ENCODE peak calls at places on chromosomes 5 and 9, in seven cellular contexts. D, Y, M, A, F, N and W are unnamed samples.

GRCh38 chr5:29380029-29380428 is 1813.5 kb upstream of the CDH6 start:
- DNase-seq in D (no peak), A (no peak), N (no peak), F (no peak), M (no peak), Y (no peak), W (no peak)

GRCh38 chr9:137892424-137893191 is 15.0 kb downstream of the CACNA1B start:
- DNase-seq in Y (no peak), D (no peak), N (no peak), M (no peak), A (no peak), F (no peak), W (no peak)

GRCh38 chr9:113544001-113544340 is 80.4 kb downstream of the RGS3 start:
- DNase-seq in F (no peak), M (no peak), N (no peak), D (no peak), Y (no peak), A (no peak), W (no peak)

GRCh38 chr5:76958976-76959767 is 6.3 kb downstream of the CRHBP start:
- DNase-seq in D (peak; percentile 4), F (peak; percentile 8), A (no peak), Y (no peak), N (no peak), M (no peak), W (peak; percentile 42)

GRCh38 chr9:74908665-74909064 is 20.9 kb upstream of the TRPM6 start:
- DNase-seq in D (no peak), A (no peak), F (no peak), Y (no peak), N (no peak), M (no peak), W (no peak)

GRCh38 chr5:1414311-1415058 is 30.8 kb downstream of the SLC6A3 start:
- DNase-seq in Y (no peak), N (no peak), D (peak; percentile 30), A (peak; percentile 66), F (peak; percentile 57), M (peak; percentile 56), W (peak; percentile 4)

GRCh38 chr5:78720997-78721396 is 72.4 kb upstream of the LHFPL2 start:
- DNase-seq in F (no peak), D (peak; percentile 40), M (peak; percentile 31), N (no peak), A (no peak), Y (no peak), W (no peak)

GRCh38 chr5:74409737-74410136 is 230.8 kb downstream of the ENC1 start:
- DNase-seq in A (no peak), Y (no peak), N (no peak), F (no peak), M (no peak), D (no peak), W (no peak)

GRCh38 chr9:34454571-34455065 is 3.8 kb downstream of the FAM219A start:
- DNase-seq in N (peak; percentile 39), D (peak; percentile 71), A (no peak), M (no peak), Y (no peak), F (peak; percentile 67), W (peak; percentile 89)

GRCh38 chr5:72355706-72356299 is 35.6 kb downstream of the PTCD2 start:
- DNase-seq in N (no peak), M (no peak), F (peak; percentile 61), Y (peak; percentile 61), A (peak; percentile 52), D (peak; percentile 61), W (peak; percentile 53)

GRCh38 chr9:104868687-104869404 is 59.1 kb downstream of the ABCA1 start:
- DNase-seq in N (no peak), A (peak; percentile 84), M (peak; percentile 73), Y (peak; percentile 90), D (peak; percentile 60), F (peak; percentile 91), W (peak; percentile 88)

GRCh38 chr9:86452194-86452828 is 98.1 kb upstream of the TUT7 start:
- DNase-seq in Y (no peak), F (no peak), A (no peak), D (no peak), M (no peak), N (no peak), W (peak; percentile 13)

GRCh38 chr9:18976368-18977238 is 56.4 kb downstream of the SAXO1 start:
- DNase-seq in Y (no peak), A (peak; percentile 34), D (peak; percentile 62), M (no peak), F (no peak), N (no peak), W (peak; percentile 85)

GRCh38 chr9:134325813-134326753 is at the start of gene RXRA:
- DNase-seq in Y (peak; percentile 94), M (peak; percentile 49), A (peak; percentile 95), N (no peak), D (peak; percentile 65), F (peak; percentile 75), W (peak; percentile 90)

GRCh38 chr9:73995836-73996235 is 501.3 kb upstream of the RORB start:
- DNase-seq in D (no peak), N (no peak), F (no peak), Y (no peak), A (no peak), M (no peak), W (no peak)

GRCh38 chr5:27011274-27011673 is 27.1 kb downstream of the CDH9 start:
- DNase-seq in Y (no peak), F (no peak), D (no peak), A (no peak), M (no peak), N (no peak), W (no peak)

GRCh38 chr9:19488721-19489120 is 79.9 kb downstream of the ACER2 start:
- DNase-seq in A (no peak), N (no peak), D (no peak), Y (no peak), F (no peak), M (no peak), W (no peak)

GRCh38 chr9:77663754-77664153 is 15.6 kb upstream of the GNA14 start:
- DNase-seq in Y (no peak), N (no peak), M (no peak), F (no peak), D (peak; percentile 65), A (peak; percentile 28), W (peak; percentile 35)

GRCh38 chr5:37900692-37901091 is 60.9 kb upstream of the GDNF start:
- DNase-seq in M (peak; percentile 0), Y (peak; percentile 5), F (peak; percentile 46), A (peak; percentile 12), D (peak; percentile 54), N (peak; percentile 10), W (peak; percentile 66)

GRCh38 chr9:107219486-107219853 is 63.6 kb upstream of the RAD23B start:
- DNase-seq in D (no peak), A (no peak), F (no peak), N (no peak), M (no peak), Y (no peak), W (no peak)

GRCh38 chr9:132243156-132244074 is 81.6 kb downstream of the NTNG2 start:
- DNase-seq in D (peak; percentile 37), M (peak; percentile 27), Y (no peak), N (no peak), A (no peak), F (peak; percentile 40), W (peak; percentile 47)

GRCh38 chr9:132043708-132044107 is 36.0 kb downstream of the MED27 start:
- DNase-seq in Y (no peak), M (no peak), A (no peak), N (no peak), D (no peak), F (no peak), W (no peak)

GRCh38 chr5:82159014-82159413 is 119.1 kb downstream of the RPS23 start:
- DNase-seq in A (no peak), D (peak; percentile 68), N (peak; percentile 53), M (no peak), F (no peak), Y (no peak), W (peak; percentile 85)
- TF ChIP-seq EZH2phosphoT487 in A (no peak), D (no peak), N (no peak), M (no peak), F (no peak), Y (no peak), W (no peak)

GRCh38 chr9:120875643-120875953 is 1.4 kb downstream of the PHF19 start:
- DNase-seq in D (no peak), M (peak; percentile 31), N (no peak), Y (no peak), F (peak; percentile 68), A (no peak), W (no peak)

GRCh38 chr9:120873512-120873911 is 3.5 kb downstream of the PHF19 start:
- DNase-seq in F (peak; percentile 97), Y (no peak), M (no peak), N (peak; percentile 59), A (peak; percentile 81), D (peak; percentile 90), W (no peak)

GRCh38 chr9:120874226-120874839 is 2.7 kb downstream of the PHF19 start:
- DNase-seq in N (no peak), A (no peak), Y (no peak), M (no peak), D (no peak), F (no peak), W (no peak)

GRCh38 chr9:120874861-120875565 is 2.0 kb downstream of the PHF19 start:
- DNase-seq in D (no peak), M (no peak), F (no peak), A (no peak), N (no peak), Y (no peak), W (no peak)

GRCh38 chr9:120872775-120873502 is 4.0 kb downstream of the PHF19 start:
- DNase-seq in A (no peak), Y (no peak), N (no peak), F (no peak), M (no peak), D (no peak), W (no peak)
- TF ChIP-seq EZH2phosphoT487 in A (no peak), Y (no peak), N (no peak), F (no peak), M (no peak), D (no peak), W (no peak)

DNA sequence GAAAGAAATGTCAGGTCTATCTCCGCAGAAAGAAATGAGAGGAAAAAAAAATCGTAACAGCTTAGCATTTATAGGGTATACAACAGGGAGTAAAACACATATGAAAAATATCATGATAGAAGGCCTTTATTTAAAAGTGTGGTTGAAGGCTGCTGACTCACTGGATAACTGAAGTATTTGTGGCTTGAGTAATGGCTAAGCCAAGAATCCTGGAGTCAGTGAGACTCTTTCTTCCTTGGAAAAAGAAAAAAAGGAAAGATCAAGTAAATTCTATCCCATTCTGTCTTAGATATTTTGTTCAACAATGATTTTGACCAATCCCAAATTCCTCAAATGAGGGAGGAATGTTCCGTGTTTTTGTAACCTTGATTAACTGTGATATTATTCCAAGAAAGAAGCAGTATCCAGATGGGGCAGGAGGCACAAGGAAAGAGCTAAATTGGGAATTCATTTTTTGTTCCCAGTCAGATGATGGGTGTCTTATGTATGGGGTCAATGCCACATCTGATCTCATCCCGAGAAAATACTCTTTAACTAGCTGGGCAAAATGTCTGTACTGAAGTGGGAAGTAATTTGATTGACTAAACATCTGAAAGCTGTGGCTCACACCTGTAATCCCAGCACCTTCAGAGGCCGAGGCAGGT is 64.3 kb upstream of the MYO10 start:
- DNase-seq in F (no peak), A (peak; percentile 23), D (peak; percentile 99), N (peak; percentile 52), Y (no peak), M (no peak), W (peak; percentile 95)
- TF ChIP-seq EZH2phosphoT487 in F (no peak), A (no peak), D (no peak), N (no peak), Y (no peak), M (no peak), W (no peak)

DNA sequence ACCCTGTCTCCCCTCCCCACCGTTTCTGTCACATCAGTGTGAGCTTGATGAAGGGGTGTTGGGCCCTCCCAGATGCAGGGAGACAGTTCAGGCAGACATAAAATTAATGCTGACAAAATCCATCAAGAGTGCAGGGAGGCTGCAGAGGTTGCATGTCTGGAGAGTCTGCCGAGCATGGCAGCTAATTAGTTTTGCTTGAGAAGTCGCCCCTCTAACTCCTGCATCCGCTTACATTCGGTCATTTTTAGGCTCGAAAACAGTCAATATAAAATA is 44.9 kb downstream of the GALNT12 start:
- DNase-seq in A (no peak), D (no peak), F (no peak), N (no peak), M (no peak), Y (no peak), W (no peak)
- TF ChIP-seq EZH2phosphoT487 in A (no peak), D (no peak), F (no peak), N (no peak), M (no peak), Y (no peak), W (no peak)